ENCODE peak calls at places on chromosome 17, in nine cellular contexts. N is SK-N-SH, H is HL-60, W is RPMI8226, F is B cell, Z is neural progenitor cell, T is ovary, X is fibroblast of pulmonary artery, C is HS-5. O is an unnamed sample.

GRCh38 chr17:40315678-40316570 is 6.9 kb downstream of the RARA start:
- DNase-seq in N (peak), H (no peak), W (peak), F (no peak), Z (no peak), T (peak), X (no peak), C (no peak), O (no peak)

GRCh38 chr17:76543482-76544122 is 3.8 kb downstream of the PRCD start:
- DNase-seq in N (peak), H (no peak), W (no peak), F (no peak), Z (peak), T (no peak), X (no peak), C (no peak), O (no peak)

GRCh38 chr17:44636562-44636961 is 19.7 kb upstream of the MEIOC start:
- DNase-seq in N (peak), H (peak), W (peak), F (no peak), Z (peak), T (no peak), X (peak), C (peak), O (peak)

GRCh38 chr17:37180371-37180770 is 195.4 kb upstream of the C17orf78 start:
- DNase-seq in N (no peak), H (no peak), W (no peak), F (no peak), Z (no peak), T (no peak), X (no peak), C (peak), O (no peak)

GRCh38 chr17:73346763-73347162 is 35.0 kb upstream of the CDC42EP4 start:
- DNase-seq in N (no peak), H (no peak), W (no peak), F (no peak), Z (no peak), T (no peak), X (no peak), C (no peak), O (no peak)

GRCh38 chr17:44132275-44132821 is 8.9 kb upstream of the HDAC5 start:
- DNase-seq in N (no peak), H (no peak), W (no peak), F (no peak), Z (no peak), T (no peak), X (no peak), C (no peak), O (no peak)

GRCh38 chr17:81209141-81209540 is 13.6 kb downstream of the CEP131 start:
- DNase-seq in N (no peak), H (no peak), W (no peak), F (no peak), Z (peak), T (no peak), X (no peak), C (no peak), O (no peak)

GRCh38 chr17:42276609-42277341 is 584 bp upstream of the STAT5B start:
- DNase-seq in N (peak), H (no peak), W (no peak), F (no peak), Z (peak), T (peak), X (peak), C (no peak), O (peak)

GRCh38 chr17:40323731-40324650 is 15.0 kb downstream of the RARA start:
- DNase-seq in N (no peak), H (no peak), W (peak), F (peak), Z (no peak), T (peak), X (peak), C (no peak), O (no peak)

GRCh38 chr17:74493381-74493833 is 27.0 kb downstream of the CD300A start:
- DNase-seq in N (peak), H (peak), W (peak), F (peak), Z (peak), T (peak), X (peak), C (no peak), O (peak)

GRCh38 chr17:73718362-73718761 is 74.1 kb upstream of the SDK2 start:
- DNase-seq in N (no peak), H (no peak), W (no peak), F (no peak), Z (no peak), T (no peak), X (no peak), C (no peak), O (no peak)

GRCh38 chr17:2517539-2517938 is 5.9 kb upstream of the METTL16 start:
- DNase-seq in N (no peak), H (no peak), W (no peak), F (no peak), Z (no peak), T (no peak), X (no peak), C (no peak), O (no peak)

GRCh38 chr17:47225436-47225858 is 16.3 kb downstream of the MYL4 start:
- DNase-seq in N (no peak), H (no peak), W (no peak), F (no peak), Z (no peak), T (no peak), X (peak), C (peak), O (no peak)

GRCh38 chr17:69575346-69575761 is 160.9 kb downstream of the MAP2K6 start:
- DNase-seq in N (no peak), H (no peak), W (no peak), F (no peak), Z (peak), T (no peak), X (peak), C (peak), O (no peak)

GRCh38 chr17:20122236-20122879 is 113.2 kb downstream of the SPECC1 start:
- DNase-seq in N (no peak), H (no peak), W (no peak), F (no peak), Z (no peak), T (no peak), X (no peak), C (no peak), O (no peak)

GRCh38 chr17:42010898-42011516 is 6.2 kb downstream of the DNAJC7 start:
- DNase-seq in N (peak), H (no peak), W (no peak), F (no peak), Z (peak), T (no peak), X (peak), C (no peak), O (peak)

GRCh38 chr17:57954421-57955182 is 610 bp downstream of the CUEDC1 start:
- DNase-seq in N (peak), H (no peak), W (no peak), F (no peak), Z (peak), T (peak), X (peak), C (no peak), O (peak)

GRCh38 chr17:78873519-78874340 is 29.3 kb downstream of the CEP295NL start:
- DNase-seq in N (peak), H (no peak), W (peak), F (no peak), Z (peak), T (no peak), X (no peak), C (no peak), O (no peak)

GRCh38 chr17:79936661-79937434 is 97.6 kb upstream of the CBX4 start:
- DNase-seq in N (no peak), H (peak), W (no peak), F (peak), Z (no peak), T (no peak), X (no peak), C (no peak), O (no peak)

GRCh38 chr17:36463916-36464764 is 22.3 kb upstream of the ZNHIT3 start:
- DNase-seq in N (no peak), H (peak), W (peak), F (no peak), Z (peak), T (peak), X (peak), C (no peak), O (peak)

GRCh38 chr17:21090889-21091618 is 35.7 kb upstream of the DHRS7B start:
- DNase-seq in N (no peak), H (no peak), W (no peak), F (no peak), Z (no peak), T (no peak), X (no peak), C (no peak), O (no peak)

GRCh38 chr17:41973457-41973856 is 6.9 kb downstream of the CNP start:
- DNase-seq in N (no peak), H (no peak), W (no peak), F (no peak), Z (no peak), T (peak), X (no peak), C (no peak), O (no peak)

GRCh38 chr17:38605852-38606645 is at the start of gene SRCIN1:
- DNase-seq in N (peak), H (peak), W (peak), F (peak), Z (peak), T (peak), X (no peak), C (no peak), O (peak)

GRCh38 chr17:66956941-66957340 is 7.6 kb upstream of the CACNG4 start:
- DNase-seq in N (no peak), H (no peak), W (no peak), F (no peak), Z (no peak), T (no peak), X (no peak), C (no peak), O (no peak)

GRCh38 chr17:19405114-19405513 is 5.9 kb upstream of the RNF112 start:
- DNase-seq in N (no peak), H (no peak), W (no peak), F (no peak), Z (no peak), T (no peak), X (no peak), C (no peak), O (no peak)

GRCh38 chr17:77736721-77737120 is 221.8 kb upstream of the TNRC6C start:
- DNase-seq in N (no peak), H (no peak), W (no peak), F (no peak), Z (no peak), T (no peak), X (no peak), C (no peak), O (no peak)

GRCh38 chr17:63442549-63443035 is 3.5 kb downstream of the CYB561 start:
- DNase-seq in N (peak), H (no peak), W (no peak), F (peak), Z (peak), T (no peak), X (no peak), C (no peak), O (peak)

GRCh38 chr17:17151962-17152361 is 54.2 kb downstream of the PLD6 start:
- DNase-seq in N (no peak), H (no peak), W (no peak), F (no peak), Z (no peak), T (peak), X (peak), C (peak), O (peak)

GRCh38 chr17:73560661-73561060 is 83.6 kb downstream of the SDK2 start:
- DNase-seq in N (peak), H (no peak), W (no peak), F (no peak), Z (peak), T (no peak), X (no peak), C (no peak), O (no peak)

GRCh38 chr17:65121916-65122821 is 15.0 kb upstream of the RGS9 start:
- DNase-seq in N (no peak), H (no peak), W (peak), F (no peak), Z (no peak), T (no peak), X (no peak), C (no peak), O (no peak)

GRCh38 chr17:28472871-28473497 is 460 bp upstream of the SLC13A2 start:
- DNase-seq in N (no peak), H (no peak), W (no peak), F (no peak), Z (no peak), T (no peak), X (no peak), C (no peak), O (no peak)

GRCh38 chr17:41324180-41325075 is 8.9 kb upstream of the KRTAP17-1 start:
- DNase-seq in N (no peak), H (no peak), W (peak), F (no peak), Z (peak), T (no peak), X (peak), C (no peak), O (peak)

GRCh38 chr17:6376901-6377300 is 58.0 kb downstream of the AIPL1 start:
- DNase-seq in N (no peak), H (no peak), W (no peak), F (no peak), Z (peak), T (no peak), X (no peak), C (no peak), O (no peak)

GRCh38 chr17:20116683-20117309 is 107.6 kb downstream of the SPECC1 start:
- DNase-seq in N (peak), H (no peak), W (peak), F (peak), Z (peak), T (peak), X (peak), C (peak), O (peak)

GRCh38 chr17:65712383-65713267 is 151.2 kb upstream of the AXIN2 start:
- DNase-seq in N (no peak), H (no peak), W (no peak), F (no peak), Z (no peak), T (no peak), X (no peak), C (no peak), O (no peak)